ENCODE peak calls at places on chromosomes 3 and 15, in six cellular contexts. One of them, this sample, is unnamed.

GRCh38 chr15:72566973-72567372 is 87.5 kb upstream of the GOLGA6B start:
- DNase-seq in HCT116: no peak
- DNase-seq in PC-3: no peak
- DNase-seq in SK-N-SH: no peak
- DNase-seq in GM23248: no peak
- DNase-seq in neural progenitor cell: no peak
- DNase-seq in this sample: no peak

GRCh38 chr15:69531302-69532027 is 78.8 kb downstream of the RPLP1 start:
- DNase-seq in HCT116: no peak
- DNase-seq in SK-N-SH: no peak
- DNase-seq in neural progenitor cell: peak; percentile 73
- DNase-seq in GM23248: no peak
- DNase-seq in PC-3: no peak
- DNase-seq in this sample: no peak

GRCh38 chr3:129795596-129795995 is 97.9 kb downstream of the TMCC1 start:
- DNase-seq in neural progenitor cell: no peak
- DNase-seq in SK-N-SH: no peak
- DNase-seq in GM23248: peak; percentile 80
- DNase-seq in HCT116: peak; percentile 63
- DNase-seq in PC-3: peak; percentile 83
- DNase-seq in this sample: no peak

GRCh38 chr15:80618666-80619481 is 76.2 kb upstream of the ABHD17C start:
- DNase-seq in SK-N-SH: no peak
- DNase-seq in GM23248: peak; percentile 48
- DNase-seq in HCT116: no peak
- DNase-seq in neural progenitor cell: no peak
- DNase-seq in PC-3: no peak
- DNase-seq in this sample: no peak

GRCh38 chr3:126130081-126130855 is 46.3 kb upstream of the SLC41A3 start:
- DNase-seq in GM23248: no peak
- DNase-seq in PC-3: peak; percentile 18
- DNase-seq in HCT116: no peak
- DNase-seq in neural progenitor cell: no peak
- DNase-seq in SK-N-SH: peak; percentile 4
- DNase-seq in this sample: no peak

GRCh38 chr3:13792512-13793347 is 87.1 kb downstream of the WNT7A start:
- DNase-seq in neural progenitor cell: no peak
- DNase-seq in HCT116: no peak
- DNase-seq in PC-3: no peak
- DNase-seq in SK-N-SH: peak; percentile 46
- DNase-seq in GM23248: no peak
- DNase-seq in this sample: no peak

GRCh38 chr15:23072633-23073032 is 33.3 kb upstream of the TUBGCP5 start:
- DNase-seq in neural progenitor cell: no peak
- DNase-seq in PC-3: no peak
- DNase-seq in SK-N-SH: no peak
- DNase-seq in GM23248: no peak
- DNase-seq in HCT116: no peak
- DNase-seq in this sample: no peak

GRCh38 chr15:85379403-85380131 is 836 bp upstream of the AKAP13 start:
- DNase-seq in GM23248: peak; percentile 58
- DNase-seq in SK-N-SH: peak; percentile 17
- DNase-seq in neural progenitor cell: peak; percentile 17
- DNase-seq in HCT116: no peak
- DNase-seq in PC-3: peak; percentile 33
- DNase-seq in this sample: peak; percentile 36

GRCh38 chr3:72595376-72595775 is 252.9 kb downstream of the SHQ1 start:
- DNase-seq in SK-N-SH: peak; percentile 57
- DNase-seq in GM23248: no peak
- DNase-seq in neural progenitor cell: no peak
- DNase-seq in HCT116: no peak
- DNase-seq in PC-3: no peak
- DNase-seq in this sample: no peak

GRCh38 chr15:67035886-67036285 is 29.5 kb upstream of the SMAD3 start:
- DNase-seq in SK-N-SH: peak; percentile 36
- DNase-seq in neural progenitor cell: no peak
- DNase-seq in GM23248: peak; percentile 66
- DNase-seq in PC-3: no peak
- DNase-seq in HCT116: no peak
- DNase-seq in this sample: no peak

GRCh38 chr15:94119923-94120775 is 111.2 kb upstream of the MCTP2 start:
- DNase-seq in SK-N-SH: peak; percentile 62
- DNase-seq in PC-3: peak; percentile 86
- DNase-seq in neural progenitor cell: peak; percentile 93
- DNase-seq in GM23248: peak; percentile 94
- DNase-seq in HCT116: peak; percentile 82
- DNase-seq in this sample: peak; percentile 90

GRCh38 chr15:88132499-88132898 is 124.0 kb downstream of the NTRK3 start:
- DNase-seq in HCT116: no peak
- DNase-seq in neural progenitor cell: no peak
- DNase-seq in PC-3: no peak
- DNase-seq in GM23248: no peak
- DNase-seq in SK-N-SH: no peak
- DNase-seq in this sample: no peak

GRCh38 chr15:88126695-88127476 is 129.7 kb downstream of the NTRK3 start:
- DNase-seq in GM23248: peak; percentile 10
- DNase-seq in neural progenitor cell: no peak
- DNase-seq in SK-N-SH: no peak
- DNase-seq in PC-3: no peak
- DNase-seq in HCT116: no peak
- DNase-seq in this sample: no peak

GRCh38 chr15:88127477-88127799 is 129.1 kb downstream of the NTRK3 start:
- DNase-seq in PC-3: no peak
- DNase-seq in neural progenitor cell: no peak
- DNase-seq in GM23248: no peak
- DNase-seq in HCT116: no peak
- DNase-seq in SK-N-SH: no peak
- DNase-seq in this sample: no peak

GRCh38 chr15:88131937-88132336 is 124.6 kb downstream of the NTRK3 start:
- DNase-seq in neural progenitor cell: no peak
- DNase-seq in HCT116: no peak
- DNase-seq in GM23248: no peak
- DNase-seq in PC-3: no peak
- DNase-seq in SK-N-SH: no peak
- DNase-seq in this sample: no peak
- H3K27me3 ChIP-seq in neural progenitor cell: no peaks in the 10 kb centered on the region
- H3K27me3 ChIP-seq in HCT116: no peaks in the 10 kb centered on the region
- H3K27me3 ChIP-seq in GM23248: no peaks in the 10 kb centered on the region
- H3K27me3 ChIP-seq in PC-3: no peaks in the 10 kb centered on the region
- H3K27me3 ChIP-seq in SK-N-SH: no peaks in the 10 kb centered on the region
- H3K27me3 ChIP-seq in this sample: no peaks in the 10 kb centered on the region

DNA sequence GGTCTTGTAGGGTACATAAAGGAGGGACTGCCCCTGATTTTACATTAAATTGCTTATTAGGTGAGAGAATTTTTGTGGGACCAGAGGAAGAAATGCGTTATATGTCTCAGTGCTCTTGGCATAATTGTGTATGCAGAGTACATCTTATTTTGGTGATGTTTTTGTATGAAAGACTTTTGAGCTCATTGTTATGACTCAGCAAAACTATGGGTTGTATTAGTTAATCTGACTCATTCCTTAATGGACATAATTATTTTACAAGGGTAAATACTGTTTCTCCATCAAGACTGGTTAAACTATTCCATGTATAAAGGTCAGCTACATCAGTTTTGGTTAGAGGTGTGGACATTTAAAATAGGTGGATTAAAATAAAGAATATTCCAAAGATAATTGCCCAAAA is 156.8 kb downstream of the ALCAM start:
- DNase-seq in PC-3: peak; percentile 71
- DNase-seq in GM23248: peak; percentile 61
- DNase-seq in SK-N-SH: no peak
- DNase-seq in neural progenitor cell: no peak
- DNase-seq in HCT116: no peak
- DNase-seq in this sample: no peak
- TF ChIP-seq EZH2phosphoT487 in PC-3: no peak
- TF ChIP-seq EZH2phosphoT487 in GM23248: no peak
- TF ChIP-seq EZH2phosphoT487 in SK-N-SH: no peak
- TF ChIP-seq EZH2phosphoT487 in neural progenitor cell: no peak
- TF ChIP-seq EZH2phosphoT487 in HCT116: no peak
- TF ChIP-seq EZH2phosphoT487 in this sample: no peak

DNA sequence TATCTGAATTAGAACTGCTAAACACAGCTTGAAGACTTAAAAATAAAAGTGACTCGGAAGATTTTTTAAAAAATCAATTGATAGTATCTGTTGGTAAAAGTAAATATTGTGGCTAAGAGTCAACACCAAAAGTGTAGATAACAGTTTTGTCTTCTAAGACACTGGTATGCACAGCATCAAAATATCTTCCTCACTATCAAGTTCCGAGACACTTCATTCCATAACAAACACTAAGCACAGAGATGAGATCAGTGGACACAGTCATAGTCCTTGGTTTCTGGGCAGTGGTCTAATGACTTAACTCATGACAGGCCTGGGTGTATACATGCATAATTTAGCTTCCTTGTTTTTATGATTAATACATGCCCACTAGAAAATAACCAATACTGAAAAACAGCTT is 63.2 kb downstream of the PXYLP1 start:
- DNase-seq in HCT116: no peak
- DNase-seq in GM23248: peak; percentile 89
- DNase-seq in PC-3: peak; percentile 64
- DNase-seq in neural progenitor cell: no peak
- DNase-seq in SK-N-SH: no peak
- DNase-seq in this sample: no peak
- H3K9ac ChIP-seq in HCT116: no peak overlapping the region
- H3K9ac ChIP-seq in GM23248: peak overlapping the region; percentile 73
- H3K9ac ChIP-seq in PC-3: no peak overlapping the region
- H3K9ac ChIP-seq in neural progenitor cell: no peak overlapping the region
- H3K9ac ChIP-seq in SK-N-SH: peak overlapping the region; percentile 7
- H3K9ac ChIP-seq in this sample: no peak overlapping the region

GRCh38 chr3:51969841-51970240 is 2.6 kb upstream of the PCBP4 start:
- DNase-seq in PC-3: no peak
- DNase-seq in neural progenitor cell: no peak
- DNase-seq in SK-N-SH: no peak
- DNase-seq in GM23248: no peak
- DNase-seq in HCT116: no peak
- DNase-seq in this sample: no peak
- H3K27me3 ChIP-seq in PC-3: no peaks in the 10 kb centered on the region
- H3K27me3 ChIP-seq in neural progenitor cell: peaks cover 16% of the 10 kb centered on the region
- H3K27me3 ChIP-seq in SK-N-SH: no peaks in the 10 kb centered on the region
- H3K27me3 ChIP-seq in GM23248: no peaks in the 10 kb centered on the region
- H3K27me3 ChIP-seq in HCT116: no peaks in the 10 kb centered on the region
- H3K27me3 ChIP-seq in this sample: no peaks in the 10 kb centered on the region

GRCh38 chr3:146594843-146595482 is 10.2 kb downstream of the PLSCR5 start:
- DNase-seq in neural progenitor cell: peak; percentile 19
- DNase-seq in HCT116: peak; percentile 16
- DNase-seq in PC-3: peak; percentile 53
- DNase-seq in GM23248: peak; percentile 43
- DNase-seq in SK-N-SH: no peak
- DNase-seq in this sample: peak; percentile 12
- TF ChIP-seq EZH2phosphoT487 in neural progenitor cell: no peak
- TF ChIP-seq EZH2phosphoT487 in HCT116: no peak
- TF ChIP-seq EZH2phosphoT487 in PC-3: no peak
- TF ChIP-seq EZH2phosphoT487 in GM23248: no peak
- TF ChIP-seq EZH2phosphoT487 in SK-N-SH: no peak
- TF ChIP-seq EZH2phosphoT487 in this sample: no peak

GRCh38 chr3:183163563-183163962 is 1.0 kb upstream of the LAMP3 start:
- DNase-seq in neural progenitor cell: no peak
- DNase-seq in GM23248: no peak
- DNase-seq in SK-N-SH: no peak
- DNase-seq in HCT116: no peak
- DNase-seq in PC-3: no peak
- DNase-seq in this sample: no peak
- H3K9ac ChIP-seq in neural progenitor cell: no peak overlapping the region
- H3K9ac ChIP-seq in GM23248: no peak overlapping the region
- H3K9ac ChIP-seq in SK-N-SH: no peak overlapping the region
- H3K9ac ChIP-seq in HCT116: no peak overlapping the region
- H3K9ac ChIP-seq in PC-3: no peak overlapping the region
- H3K9ac ChIP-seq in this sample: no peak overlapping the region